ENCODE peak calls at places on chromosomes 2 and 18, in five cellular contexts. F is A549, H is brain microvascular endothelial cell, J is mammary epithelial cell, S is heart right ventricle. D is an unnamed sample.

GRCh38 chr2:117967981-117968723 is 45.7 kb downstream of the CCDC93 start:
- DNase-seq in F (no peak), H (no peak), J (no peak), S (no peak), D (no peak)

GRCh38 chr2:174952607-174953006 is 52.6 kb downstream of the CHN1 start:
- DNase-seq in F (no peak), H (no peak), J (no peak), S (no peak), D (no peak)

GRCh38 chr2:164903214-164903613 is 52.1 kb downstream of the SLC38A11 start:
- DNase-seq in F (no peak), H (peak; percentile 72), J (peak; percentile 37), S (no peak), D (no peak)

GRCh38 chr18:50573679-50574078 is 13.8 kb downstream of the MAPK4 start:
- DNase-seq in F (no peak), H (no peak), J (no peak), S (no peak), D (no peak)

GRCh38 chr2:74498500-74499268 is 719 bp downstream of the LBX2 start:
- DNase-seq in F (peak; percentile 32), H (no peak), J (peak; percentile 25), S (no peak), D (no peak)

GRCh38 chr2:133090358-133090757 is 420.4 kb upstream of the LYPD1 start:
- DNase-seq in F (no peak), H (no peak), J (no peak), S (no peak), D (no peak)

GRCh38 chr2:170816499-170817246 is at the start of gene GAD1:
- DNase-seq in F (peak; percentile 70), H (peak; percentile 56), J (peak; percentile 86), S (peak; percentile 72), D (no peak)

GRCh38 chr18:5729983-5730699 is 165.2 kb downstream of the TMEM200C start:
- DNase-seq in F (no peak), H (no peak), J (no peak), S (peak; percentile 29), D (no peak)

GRCh38 chr18:23882616-23883276 is 131.8 kb upstream of the TTC39C start:
- DNase-seq in F (no peak), H (no peak), J (peak; percentile 70), S (no peak), D (no peak)

GRCh38 chr18:78192044-78192443 is 787.6 kb upstream of the SALL3 start:
- DNase-seq in F (no peak), H (no peak), J (no peak), S (no peak), D (peak; percentile 14)

GRCh38 chr2:14633451-14634211 is 1.1 kb downstream of the LRATD1 start:
- DNase-seq in F (no peak), H (no peak), J (no peak), S (peak; percentile 11), D (peak; percentile 10)

GRCh38 chr18:77765468-77765867 is 515.8 kb downstream of the GALR1 start:
- DNase-seq in F (peak; percentile 35), H (peak; percentile 2), J (no peak), S (no peak), D (peak; percentile 5)

GRCh38 chr2:102110596-102111334 is 31.8 kb upstream of the IL1R1 start:
- DNase-seq in F (no peak), H (no peak), J (no peak), S (no peak), D (no peak)

GRCh38 chr2:8488001-8488738 is 193.7 kb upstream of the ID2 start:
- DNase-seq in F (no peak), H (no peak), J (no peak), S (no peak), D (no peak)

GRCh38 chr18:26225915-26226228 is 373 bp upstream of the TAF4B start:
- DNase-seq in F (no peak), H (no peak), J (no peak), S (no peak), D (no peak)

GRCh38 chr2:114265256-114265655 is 177.2 kb upstream of the DPP10 start:
- DNase-seq in F (no peak), H (no peak), J (no peak), S (no peak), D (no peak)

GRCh38 chr2:112795720-112796119 is 11.4 kb upstream of the IL1A start:
- DNase-seq in F (no peak), H (no peak), J (peak; percentile 94), S (no peak), D (no peak)

GRCh38 chr2:160205511-160205910 is 5.4 kb upstream of the ITGB6 start:
- DNase-seq in F (peak; percentile 96), H (peak; percentile 95), J (peak; percentile 100), S (no peak), D (no peak)

GRCh38 chr2:25411753-25412152 is 70.0 kb upstream of the DNMT3A start:
- DNase-seq in F (no peak), H (no peak), J (no peak), S (no peak), D (no peak)

GRCh38 chr2:25411281-25411680 is 69.6 kb upstream of the DNMT3A start:
- DNase-seq in F (no peak), H (no peak), J (no peak), S (no peak), D (no peak)

GRCh38 chr2:25409044-25409443 is 67.3 kb upstream of the DNMT3A start:
- DNase-seq in F (no peak), H (no peak), J (no peak), S (no peak), D (no peak)

GRCh38 chr2:25410370-25410769 is 68.6 kb upstream of the DNMT3A start:
- DNase-seq in F (no peak), H (no peak), J (no peak), S (no peak), D (no peak)

DNA sequence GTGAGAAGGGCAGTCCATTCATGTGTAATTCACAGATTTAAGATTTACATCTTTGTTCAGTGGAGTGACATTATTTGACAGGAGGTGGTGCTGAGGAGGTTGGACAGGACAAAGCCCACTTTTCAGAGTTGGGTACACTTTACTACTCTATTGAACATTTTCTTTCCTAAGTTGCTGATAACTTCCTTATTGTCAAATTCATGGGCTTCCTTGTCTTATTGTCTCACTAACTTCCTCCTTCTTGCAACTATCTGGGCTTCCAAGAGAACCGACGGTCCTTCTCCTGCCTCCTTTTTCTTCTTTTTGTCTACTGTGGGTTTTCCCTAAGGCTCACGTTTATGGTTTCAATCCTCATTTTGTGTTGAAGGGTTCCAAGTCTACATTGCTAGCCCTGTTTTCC is 67.7 kb upstream of the DNMT3A start:
- DNase-seq in F (no peak), H (no peak), J (no peak), S (no peak), D (no peak)
- H3K27ac ChIP-seq in F (no peak overlapping the region), H (no peak overlapping the region), J (no peak overlapping the region), S (no peak overlapping the region), D (no peak overlapping the region)

GRCh38 chr2:36952748-36953197 is 13.6 kb downstream of the STRN start:
- DNase-seq in F (no peak), H (no peak), J (peak; percentile 60), S (no peak), D (no peak)

GRCh38 chr2:36949845-36950244 is 16.5 kb downstream of the STRN start:
- DNase-seq in F (no peak), H (no peak), J (no peak), S (no peak), D (no peak)

GRCh38 chr2:36951030-36951518 is 15.3 kb downstream of the STRN start:
- DNase-seq in F (no peak), H (no peak), J (no peak), S (no peak), D (no peak)

GRCh38 chr2:36951574-36951973 is 14.8 kb downstream of the STRN start:
- DNase-seq in F (peak; percentile 49), H (peak; percentile 16), J (peak; percentile 70), S (no peak), D (no peak)
- H3K27ac ChIP-seq in F (no peak overlapping the region), H (no peak overlapping the region), J (peak overlapping the region; percentile 91), S (no peak overlapping the region), D (no peak overlapping the region)

GRCh38 chr2:43482974-43483373 is 112.9 kb downstream of the THADA start:
- DNase-seq in F (peak; percentile 20), H (peak; percentile 52), J (peak; percentile 73), S (no peak), D (no peak)

GRCh38 chr2:43488737-43489136 is 107.1 kb downstream of the THADA start:
- DNase-seq in F (no peak), H (no peak), J (no peak), S (no peak), D (no peak)

GRCh38 chr2:43490387-43490786 is 105.5 kb downstream of the THADA start:
- DNase-seq in F (no peak), H (no peak), J (peak; percentile 33), S (no peak), D (no peak)

GRCh38 chr2:43484323-43484930 is 111.4 kb downstream of the THADA start:
- DNase-seq in F (peak; percentile 85), H (peak; percentile 23), J (peak; percentile 50), S (no peak), D (no peak)

GRCh38 chr2:43486604-43487003 is 109.2 kb downstream of the THADA start:
- DNase-seq in F (no peak), H (no peak), J (no peak), S (no peak), D (no peak)
- H3K27ac ChIP-seq in F (no peak overlapping the region), H (no peak overlapping the region), J (no peak overlapping the region), S (no peak overlapping the region), D (no peak overlapping the region)

GRCh38 chr2:190379249-190379964 is 28.7 kb upstream of the MFSD6 start:
- DNase-seq in F (peak; percentile 76), H (peak; percentile 14), J (no peak), S (no peak), D (no peak)

GRCh38 chr2:190376591-190377245 is 31.4 kb upstream of the MFSD6 start:
- DNase-seq in F (no peak), H (no peak), J (no peak), S (no peak), D (no peak)

GRCh38 chr2:190378883-190379237 is 29.3 kb upstream of the MFSD6 start:
- DNase-seq in F (no peak), H (no peak), J (no peak), S (no peak), D (no peak)

GRCh38 chr2:190380962-190381412 is 27.2 kb upstream of the MFSD6 start:
- DNase-seq in F (no peak), H (no peak), J (no peak), S (no peak), D (no peak)

DNA sequence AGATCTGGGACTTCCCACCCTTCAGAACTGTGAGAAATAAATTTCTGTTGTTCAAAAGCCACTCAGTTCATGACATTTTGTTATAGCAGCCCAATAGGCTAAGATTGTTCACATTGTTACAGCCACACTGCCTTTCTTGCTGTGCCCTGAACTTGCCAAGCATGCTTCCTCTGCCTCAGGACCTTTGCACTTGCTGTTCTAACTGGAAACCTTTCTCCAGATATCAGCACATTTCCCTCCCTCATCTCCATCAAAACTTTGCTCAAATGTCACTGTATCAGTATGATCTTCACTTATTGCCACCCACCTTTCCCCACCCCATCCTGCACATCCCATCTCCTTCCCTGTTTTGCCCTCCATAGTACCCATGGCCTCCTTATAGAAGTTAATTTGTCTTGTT is 32.1 kb upstream of the MFSD6 start:
- DNase-seq in F (no peak), H (no peak), J (no peak), S (no peak), D (no peak)
- H3K27ac ChIP-seq in F (no peak overlapping the region), H (no peak overlapping the region), J (no peak overlapping the region), S (no peak overlapping the region), D (no peak overlapping the region)

DNA sequence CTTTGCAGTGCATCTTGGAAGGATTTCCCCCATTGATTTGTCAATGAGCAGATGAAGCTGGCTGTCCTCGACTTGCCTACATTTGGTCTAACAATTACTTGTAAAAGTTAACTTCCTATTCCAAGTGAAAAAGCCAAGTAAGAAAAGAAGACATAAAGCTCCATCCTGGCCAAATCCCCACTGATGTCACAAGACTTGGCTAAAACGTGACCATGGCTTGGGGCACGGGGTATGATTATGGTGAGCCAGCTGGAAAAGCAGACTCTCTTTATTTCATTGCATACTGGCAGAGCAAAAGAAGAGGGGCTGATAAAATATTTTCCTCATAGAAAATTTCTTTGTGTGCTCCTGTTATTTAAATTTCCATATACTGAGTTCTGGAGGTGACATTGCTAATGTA is 25.5 kb upstream of the PID1 start:
- DNase-seq in F (no peak), H (no peak), J (no peak), S (no peak), D (no peak)
- H3K27ac ChIP-seq in F (no peak overlapping the region), H (no peak overlapping the region), J (no peak overlapping the region), S (no peak overlapping the region), D (no peak overlapping the region)